ENCODE peak calls at places on chromosomes 5 and 9, in ten cellular contexts. One of them, this sample, is unnamed.

GRCh38 chr9:9117866-9118265 is 1318.3 kb upstream of the DMAC1 start:
- DNase-seq in prostate gland: no peak
- DNase-seq in sigmoid colon: no peak
- DNase-seq in astrocyte: no peak
- DNase-seq in nephron progenitor cell: no peak
- DNase-seq in GM10248: no peak
- DNase-seq in K562: no peak
- DNase-seq in B cell: no peak
- DNase-seq in testis: no peak
- DNase-seq in HCT116: no peak
- DNase-seq in this sample: no peak

GRCh38 chr5:113224605-113225065 is 210.2 kb downstream of the TSSK1B start:
- DNase-seq in HCT116: no peak
- DNase-seq in B cell: no peak
- DNase-seq in GM10248: no peak
- DNase-seq in K562: no peak
- DNase-seq in prostate gland: no peak
- DNase-seq in sigmoid colon: no peak
- DNase-seq in testis: no peak
- DNase-seq in nephron progenitor cell: no peak
- DNase-seq in astrocyte: peak
- DNase-seq in this sample: no peak

GRCh38 chr9:130940023-130940549 is 1.0 kb upstream of the FIBCD1 start:
- DNase-seq in testis: no peak
- DNase-seq in nephron progenitor cell: no peak
- DNase-seq in K562: peak
- DNase-seq in GM10248: no peak
- DNase-seq in prostate gland: no peak
- DNase-seq in astrocyte: no peak
- DNase-seq in B cell: no peak
- DNase-seq in sigmoid colon: no peak
- DNase-seq in HCT116: no peak
- DNase-seq in this sample: no peak

GRCh38 chr9:98536542-98537173 is 172.1 kb downstream of the GABBR2 start:
- DNase-seq in K562: peak
- DNase-seq in astrocyte: no peak
- DNase-seq in HCT116: no peak
- DNase-seq in nephron progenitor cell: no peak
- DNase-seq in B cell: no peak
- DNase-seq in testis: peak
- DNase-seq in GM10248: peak
- DNase-seq in sigmoid colon: no peak
- DNase-seq in prostate gland: no peak
- DNase-seq in this sample: no peak

GRCh38 chr5:156329197-156329611 is 2.2 kb downstream of the SGCD start:
- DNase-seq in B cell: no peak
- DNase-seq in GM10248: no peak
- DNase-seq in HCT116: no peak
- DNase-seq in testis: no peak
- DNase-seq in prostate gland: no peak
- DNase-seq in nephron progenitor cell: no peak
- DNase-seq in sigmoid colon: no peak
- DNase-seq in K562: no peak
- DNase-seq in astrocyte: no peak
- DNase-seq in this sample: no peak

GRCh38 chr5:142872795-142873194 is 102.6 kb downstream of the ARHGAP26 start:
- DNase-seq in sigmoid colon: no peak
- DNase-seq in prostate gland: no peak
- DNase-seq in astrocyte: peak
- DNase-seq in B cell: no peak
- DNase-seq in HCT116: peak
- DNase-seq in testis: no peak
- DNase-seq in GM10248: no peak
- DNase-seq in nephron progenitor cell: no peak
- DNase-seq in K562: no peak
- DNase-seq in this sample: peak

GRCh38 chr5:138274189-138274853 is at the start of gene GFRA3:
- DNase-seq in B cell: peak
- DNase-seq in prostate gland: no peak
- DNase-seq in nephron progenitor cell: peak
- DNase-seq in HCT116: no peak
- DNase-seq in K562: peak
- DNase-seq in testis: no peak
- DNase-seq in sigmoid colon: peak
- DNase-seq in GM10248: peak
- DNase-seq in astrocyte: no peak
- DNase-seq in this sample: peak

GRCh38 chr9:33101104-33101951 is 24.9 kb upstream of the SMU1 start:
- DNase-seq in prostate gland: no peak
- DNase-seq in B cell: no peak
- DNase-seq in astrocyte: peak
- DNase-seq in testis: peak
- DNase-seq in GM10248: no peak
- DNase-seq in sigmoid colon: no peak
- DNase-seq in K562: no peak
- DNase-seq in HCT116: no peak
- DNase-seq in nephron progenitor cell: no peak
- DNase-seq in this sample: no peak

GRCh38 chr5:91307023-91307422 is 76.1 kb downstream of the ARRDC3 start:
- DNase-seq in GM10248: no peak
- DNase-seq in B cell: no peak
- DNase-seq in astrocyte: no peak
- DNase-seq in testis: no peak
- DNase-seq in prostate gland: no peak
- DNase-seq in HCT116: no peak
- DNase-seq in sigmoid colon: peak
- DNase-seq in nephron progenitor cell: no peak
- DNase-seq in K562: no peak
- DNase-seq in this sample: no peak

GRCh38 chr5:131209506-131210191 is 38.9 kb downstream of the LYRM7 start:
- DNase-seq in sigmoid colon: no peak
- DNase-seq in HCT116: no peak
- DNase-seq in testis: no peak
- DNase-seq in K562: no peak
- DNase-seq in GM10248: peak
- DNase-seq in nephron progenitor cell: no peak
- DNase-seq in astrocyte: no peak
- DNase-seq in prostate gland: no peak
- DNase-seq in B cell: peak
- DNase-seq in this sample: peak

GRCh38 chr9:104367507-104367906 is 136.6 kb upstream of the OR13F1 start:
- DNase-seq in sigmoid colon: no peak
- DNase-seq in B cell: no peak
- DNase-seq in prostate gland: no peak
- DNase-seq in K562: no peak
- DNase-seq in HCT116: no peak
- DNase-seq in astrocyte: no peak
- DNase-seq in testis: no peak
- DNase-seq in nephron progenitor cell: no peak
- DNase-seq in GM10248: no peak
- DNase-seq in this sample: no peak

GRCh38 chr5:135210286-135211055 is 176.4 kb upstream of the PITX1 start:
- DNase-seq in prostate gland: no peak
- DNase-seq in astrocyte: peak
- DNase-seq in GM10248: no peak
- DNase-seq in sigmoid colon: peak
- DNase-seq in K562: no peak
- DNase-seq in HCT116: no peak
- DNase-seq in testis: no peak
- DNase-seq in nephron progenitor cell: no peak
- DNase-seq in B cell: no peak
- DNase-seq in this sample: no peak

GRCh38 chr5:123283031-123283430 is 140.2 kb downstream of the CEP120 start:
- DNase-seq in testis: no peak
- DNase-seq in GM10248: no peak
- DNase-seq in astrocyte: no peak
- DNase-seq in prostate gland: no peak
- DNase-seq in HCT116: no peak
- DNase-seq in nephron progenitor cell: no peak
- DNase-seq in K562: no peak
- DNase-seq in B cell: no peak
- DNase-seq in sigmoid colon: peak
- DNase-seq in this sample: no peak

GRCh38 chr5:76473676-76474075 is 70.6 kb downstream of the IQGAP2 start:
- DNase-seq in nephron progenitor cell: no peak
- DNase-seq in B cell: no peak
- DNase-seq in astrocyte: no peak
- DNase-seq in sigmoid colon: no peak
- DNase-seq in testis: no peak
- DNase-seq in K562: no peak
- DNase-seq in HCT116: no peak
- DNase-seq in GM10248: peak
- DNase-seq in prostate gland: no peak
- DNase-seq in this sample: no peak

GRCh38 chr5:170312666-170313065 is 15.1 kb upstream of the LCP2 start:
- DNase-seq in prostate gland: no peak
- DNase-seq in nephron progenitor cell: no peak
- DNase-seq in HCT116: no peak
- DNase-seq in K562: no peak
- DNase-seq in sigmoid colon: no peak
- DNase-seq in GM10248: no peak
- DNase-seq in astrocyte: peak
- DNase-seq in B cell: no peak
- DNase-seq in testis: no peak
- DNase-seq in this sample: no peak

DNA sequence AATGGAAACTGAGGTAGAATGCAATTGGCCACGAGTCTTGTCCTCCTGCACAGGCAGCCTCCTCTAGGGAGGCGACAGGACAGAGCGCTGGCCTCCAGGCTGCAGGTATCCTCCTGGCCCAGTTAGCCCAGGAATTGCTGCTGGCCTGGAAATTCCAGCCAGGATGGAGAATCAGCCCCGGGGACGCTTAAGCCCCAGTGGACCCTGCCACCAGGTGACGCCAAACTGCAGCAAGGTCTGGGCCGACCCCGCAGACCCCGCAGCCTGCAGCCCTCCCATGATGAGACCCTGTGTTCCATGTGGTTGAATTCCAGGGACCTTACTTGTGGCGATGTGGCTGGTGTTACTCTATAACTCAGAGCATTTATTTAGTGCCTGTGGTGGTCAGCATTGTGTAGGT is 7.3 kb downstream of the CACFD1 start:
- DNase-seq in testis: no peak
- DNase-seq in nephron progenitor cell: peak
- DNase-seq in K562: no peak
- DNase-seq in astrocyte: no peak
- DNase-seq in GM10248: no peak
- DNase-seq in prostate gland: no peak
- DNase-seq in sigmoid colon: no peak
- DNase-seq in HCT116: no peak
- DNase-seq in B cell: no peak
- DNase-seq in this sample: no peak
- TF ChIP-seq CTCF in testis: no peak
- TF ChIP-seq CTCF in nephron progenitor cell: no peak
- TF ChIP-seq CTCF in K562: peak
- TF ChIP-seq CTCF in astrocyte: no peak
- TF ChIP-seq CTCF in GM10248: no peak
- TF ChIP-seq CTCF in prostate gland: no peak
- TF ChIP-seq CTCF in sigmoid colon: no peak
- TF ChIP-seq CTCF in HCT116: no peak
- TF ChIP-seq CTCF in B cell: no peak
- TF ChIP-seq CTCF in this sample: no peak

GRCh38 chr5:94310870-94311269 is 307.5 kb downstream of the KIAA0825 start:
- DNase-seq in astrocyte: no peak
- DNase-seq in nephron progenitor cell: no peak
- DNase-seq in sigmoid colon: no peak
- DNase-seq in B cell: no peak
- DNase-seq in K562: no peak
- DNase-seq in testis: no peak
- DNase-seq in GM10248: no peak
- DNase-seq in prostate gland: no peak
- DNase-seq in HCT116: no peak
- DNase-seq in this sample: no peak
- TF ChIP-seq CTCF in astrocyte: no peak
- TF ChIP-seq CTCF in nephron progenitor cell: no peak
- TF ChIP-seq CTCF in sigmoid colon: no peak
- TF ChIP-seq CTCF in B cell: no peak
- TF ChIP-seq CTCF in K562: no peak
- TF ChIP-seq CTCF in testis: no peak
- TF ChIP-seq CTCF in GM10248: no peak
- TF ChIP-seq CTCF in prostate gland: no peak
- TF ChIP-seq CTCF in HCT116: no peak
- TF ChIP-seq CTCF in this sample: no peak

GRCh38 chr9:134381262-134381661 is 55.0 kb downstream of the RXRA start:
- DNase-seq in GM10248: no peak
- DNase-seq in K562: no peak
- DNase-seq in B cell: no peak
- DNase-seq in HCT116: no peak
- DNase-seq in astrocyte: no peak
- DNase-seq in nephron progenitor cell: no peak
- DNase-seq in prostate gland: no peak
- DNase-seq in testis: no peak
- DNase-seq in sigmoid colon: no peak
- DNase-seq in this sample: no peak

GRCh38 chr9:134382733-134383132 is 56.5 kb downstream of the RXRA start:
- DNase-seq in K562: no peak
- DNase-seq in sigmoid colon: no peak
- DNase-seq in GM10248: no peak
- DNase-seq in prostate gland: no peak
- DNase-seq in HCT116: no peak
- DNase-seq in B cell: no peak
- DNase-seq in astrocyte: no peak
- DNase-seq in testis: no peak
- DNase-seq in nephron progenitor cell: no peak
- DNase-seq in this sample: no peak

GRCh38 chr9:134379774-134380431 is 53.6 kb downstream of the RXRA start:
- DNase-seq in GM10248: no peak
- DNase-seq in HCT116: peak
- DNase-seq in nephron progenitor cell: no peak
- DNase-seq in prostate gland: peak
- DNase-seq in testis: no peak
- DNase-seq in astrocyte: peak
- DNase-seq in B cell: no peak
- DNase-seq in sigmoid colon: no peak
- DNase-seq in K562: no peak
- DNase-seq in this sample: peak

GRCh38 chr9:134383148-134383547 is 56.9 kb downstream of the RXRA start:
- DNase-seq in GM10248: no peak
- DNase-seq in prostate gland: no peak
- DNase-seq in testis: no peak
- DNase-seq in nephron progenitor cell: no peak
- DNase-seq in B cell: no peak
- DNase-seq in K562: no peak
- DNase-seq in sigmoid colon: no peak
- DNase-seq in astrocyte: no peak
- DNase-seq in HCT116: no peak
- DNase-seq in this sample: no peak

GRCh38 chr9:134381671-134382505 is 55.6 kb downstream of the RXRA start:
- DNase-seq in testis: no peak
- DNase-seq in prostate gland: no peak
- DNase-seq in sigmoid colon: no peak
- DNase-seq in nephron progenitor cell: no peak
- DNase-seq in astrocyte: peak
- DNase-seq in B cell: peak
- DNase-seq in HCT116: no peak
- DNase-seq in K562: peak
- DNase-seq in GM10248: peak
- DNase-seq in this sample: no peak
- TF ChIP-seq CTCF in testis: no peak
- TF ChIP-seq CTCF in prostate gland: no peak
- TF ChIP-seq CTCF in sigmoid colon: no peak
- TF ChIP-seq CTCF in nephron progenitor cell: no peak
- TF ChIP-seq CTCF in astrocyte: peak
- TF ChIP-seq CTCF in B cell: peak
- TF ChIP-seq CTCF in HCT116: no peak
- TF ChIP-seq CTCF in K562: peak
- TF ChIP-seq CTCF in GM10248: peak
- TF ChIP-seq CTCF in this sample: peak

GRCh38 chr9:15403155-15403554 is 19.5 kb upstream of the SNAPC3 start:
- DNase-seq in GM10248: no peak
- DNase-seq in astrocyte: no peak
- DNase-seq in testis: no peak
- DNase-seq in nephron progenitor cell: no peak
- DNase-seq in prostate gland: no peak
- DNase-seq in B cell: no peak
- DNase-seq in sigmoid colon: no peak
- DNase-seq in HCT116: peak
- DNase-seq in K562: peak
- DNase-seq in this sample: no peak
- TF ChIP-seq CTCF in GM10248: no peak
- TF ChIP-seq CTCF in astrocyte: no peak
- TF ChIP-seq CTCF in testis: no peak
- TF ChIP-seq CTCF in nephron progenitor cell: no peak
- TF ChIP-seq CTCF in prostate gland: no peak
- TF ChIP-seq CTCF in B cell: peak
- TF ChIP-seq CTCF in sigmoid colon: no peak
- TF ChIP-seq CTCF in HCT116: peak
- TF ChIP-seq CTCF in K562: no peak
- TF ChIP-seq CTCF in this sample: no peak